ENCODE peak calls at places on chromosomes 11 and 22, in seven cellular contexts. One of them, this sample, is unnamed.

GRCh38 chr11:118060879-118061278 is 16.0 kb upstream of the TMPRSS4 start:
- ATAC-seq in HCT116: peak
- ATAC-seq in Panc1: no peak
- ATAC-seq in HepG2: no peak
- ATAC-seq in upper lobe of left lung: peak
- ATAC-seq in GM23338: no peak
- ATAC-seq in K562: peak
- ATAC-seq in this sample: no peak

GRCh38 chr11:61679893-61680621 is at the start of gene DAGLA:
- ATAC-seq in HepG2: peak
- ATAC-seq in Panc1: peak
- ATAC-seq in GM23338: peak
- ATAC-seq in K562: peak
- ATAC-seq in upper lobe of left lung: peak
- ATAC-seq in HCT116: peak
- ATAC-seq in this sample: peak

GRCh38 chr22:29751139-29751538 is 15.7 kb downstream of the ZMAT5 start:
- ATAC-seq in upper lobe of left lung: peak
- ATAC-seq in GM23338: no peak
- ATAC-seq in HepG2: no peak
- ATAC-seq in HCT116: no peak
- ATAC-seq in Panc1: no peak
- ATAC-seq in K562: peak
- ATAC-seq in this sample: no peak

GRCh38 chr11:110022548-110022947 is 70.6 kb upstream of the ZC3H12C start:
- ATAC-seq in upper lobe of left lung: no peak
- ATAC-seq in K562: no peak
- ATAC-seq in GM23338: no peak
- ATAC-seq in Panc1: no peak
- ATAC-seq in HepG2: no peak
- ATAC-seq in HCT116: no peak
- ATAC-seq in this sample: no peak

GRCh38 chr11:91295591-91295990 is 929.0 kb upstream of the FAT3 start:
- ATAC-seq in HepG2: no peak
- ATAC-seq in K562: no peak
- ATAC-seq in Panc1: no peak
- ATAC-seq in HCT116: no peak
- ATAC-seq in GM23338: no peak
- ATAC-seq in upper lobe of left lung: no peak
- ATAC-seq in this sample: no peak

GRCh38 chr11:1548221-1549070 is 23.6 kb downstream of the DUSP8 start:
- ATAC-seq in upper lobe of left lung: peak
- ATAC-seq in K562: peak
- ATAC-seq in Panc1: peak
- ATAC-seq in HCT116: peak
- ATAC-seq in GM23338: peak
- ATAC-seq in HepG2: no peak
- ATAC-seq in this sample: peak

GRCh38 chr11:114040706-114041211 is 18.8 kb upstream of the ZBTB16 start:
- ATAC-seq in K562: no peak
- ATAC-seq in GM23338: no peak
- ATAC-seq in HCT116: peak
- ATAC-seq in Panc1: peak
- ATAC-seq in upper lobe of left lung: no peak
- ATAC-seq in HepG2: no peak
- ATAC-seq in this sample: peak

GRCh38 chr11:116373545-116373944 is 399.2 kb downstream of the BUD13 start:
- ATAC-seq in K562: no peak
- ATAC-seq in Panc1: no peak
- ATAC-seq in HepG2: no peak
- ATAC-seq in HCT116: no peak
- ATAC-seq in GM23338: no peak
- ATAC-seq in upper lobe of left lung: no peak
- ATAC-seq in this sample: no peak

GRCh38 chr11:88036701-88037100 is 138.5 kb downstream of the RAB38 start:
- ATAC-seq in HepG2: no peak
- ATAC-seq in upper lobe of left lung: no peak
- ATAC-seq in Panc1: no peak
- ATAC-seq in K562: no peak
- ATAC-seq in GM23338: no peak
- ATAC-seq in HCT116: no peak
- ATAC-seq in this sample: no peak

GRCh38 chr11:117076941-117077659 is 21.1 kb downstream of the SIK3 start:
- ATAC-seq in GM23338: peak
- ATAC-seq in K562: no peak
- ATAC-seq in HCT116: no peak
- ATAC-seq in Panc1: no peak
- ATAC-seq in HepG2: peak
- ATAC-seq in upper lobe of left lung: no peak
- ATAC-seq in this sample: no peak

GRCh38 chr11:119432484-119433368 is 9.8 kb upstream of the THY1 start:
- ATAC-seq in Panc1: no peak
- ATAC-seq in K562: peak
- ATAC-seq in HepG2: no peak
- ATAC-seq in upper lobe of left lung: peak
- ATAC-seq in HCT116: peak
- ATAC-seq in GM23338: peak
- ATAC-seq in this sample: peak

GRCh38 chr11:74487875-74488274 is 5.6 kb downstream of the LIPT2 start:
- ATAC-seq in HepG2: peak
- ATAC-seq in Panc1: no peak
- ATAC-seq in upper lobe of left lung: no peak
- ATAC-seq in HCT116: peak
- ATAC-seq in K562: peak
- ATAC-seq in GM23338: peak
- ATAC-seq in this sample: no peak

GRCh38 chr11:32772731-32773130 is 21.7 kb downstream of the CCDC73 start:
- ATAC-seq in GM23338: no peak
- ATAC-seq in Panc1: no peak
- ATAC-seq in HepG2: no peak
- ATAC-seq in K562: no peak
- ATAC-seq in HCT116: no peak
- ATAC-seq in upper lobe of left lung: no peak
- ATAC-seq in this sample: no peak

GRCh38 chr11:115528217-115528616 is 24.0 kb upstream of the CADM1 start:
- ATAC-seq in upper lobe of left lung: no peak
- ATAC-seq in K562: no peak
- ATAC-seq in HepG2: no peak
- ATAC-seq in HCT116: no peak
- ATAC-seq in Panc1: no peak
- ATAC-seq in GM23338: peak
- ATAC-seq in this sample: no peak

GRCh38 chr11:86062719-86063118 is 6.2 kb downstream of the PICALM start:
- ATAC-seq in K562: peak
- ATAC-seq in HCT116: no peak
- ATAC-seq in Panc1: no peak
- ATAC-seq in upper lobe of left lung: peak
- ATAC-seq in GM23338: no peak
- ATAC-seq in HepG2: no peak
- ATAC-seq in this sample: peak

GRCh38 chr11:2317354-2318050 is 15.7 kb downstream of the TSPAN32 start:
- ATAC-seq in K562: no peak
- ATAC-seq in Panc1: no peak
- ATAC-seq in HCT116: no peak
- ATAC-seq in upper lobe of left lung: no peak
- ATAC-seq in HepG2: no peak
- ATAC-seq in GM23338: peak
- ATAC-seq in this sample: no peak

GRCh38 chr22:18976197-18976751 is 40.2 kb upstream of the PRODH start:
- ATAC-seq in upper lobe of left lung: no peak
- ATAC-seq in GM23338: no peak
- ATAC-seq in K562: peak
- ATAC-seq in Panc1: no peak
- ATAC-seq in HepG2: no peak
- ATAC-seq in HCT116: no peak
- ATAC-seq in this sample: no peak

GRCh38 chr11:7060828-7061227 is 28.0 kb upstream of the RBMXL2 start:
- ATAC-seq in HCT116: no peak
- ATAC-seq in Panc1: no peak
- ATAC-seq in HepG2: no peak
- ATAC-seq in GM23338: no peak
- ATAC-seq in K562: no peak
- ATAC-seq in upper lobe of left lung: peak
- ATAC-seq in this sample: no peak

GRCh38 chr11:8062781-8063257 is 18.2 kb upstream of the TUB start:
- ATAC-seq in K562: no peak
- ATAC-seq in HCT116: no peak
- ATAC-seq in upper lobe of left lung: no peak
- ATAC-seq in Panc1: no peak
- ATAC-seq in HepG2: no peak
- ATAC-seq in GM23338: no peak
- ATAC-seq in this sample: no peak

GRCh38 chr22:31284241-31284745 is 8.0 kb downstream of the PIK3IP1 start:
- ATAC-seq in Panc1: no peak
- ATAC-seq in upper lobe of left lung: no peak
- ATAC-seq in K562: peak
- ATAC-seq in HepG2: peak
- ATAC-seq in GM23338: peak
- ATAC-seq in HCT116: no peak
- ATAC-seq in this sample: no peak

GRCh38 chr11:108965602-108966001 is 300.7 kb downstream of the DDX10 start:
- ATAC-seq in upper lobe of left lung: peak
- ATAC-seq in HCT116: no peak
- ATAC-seq in HepG2: peak
- ATAC-seq in GM23338: no peak
- ATAC-seq in K562: peak
- ATAC-seq in Panc1: peak
- ATAC-seq in this sample: no peak

GRCh38 chr11:66337103-66337899 is 1.1 kb upstream of the RIN1 start:
- ATAC-seq in GM23338: no peak
- ATAC-seq in Panc1: no peak
- ATAC-seq in K562: no peak
- ATAC-seq in upper lobe of left lung: no peak
- ATAC-seq in HepG2: no peak
- ATAC-seq in HCT116: no peak
- ATAC-seq in this sample: peak

GRCh38 chr11:9210224-9210921 is 54.8 kb downstream of the DENND5A start:
- ATAC-seq in K562: no peak
- ATAC-seq in GM23338: no peak
- ATAC-seq in Panc1: no peak
- ATAC-seq in HCT116: peak
- ATAC-seq in HepG2: no peak
- ATAC-seq in upper lobe of left lung: no peak
- ATAC-seq in this sample: no peak

GRCh38 chr22:39994566-39995345 is at the start of gene FAM83F:
- ATAC-seq in GM23338: peak
- ATAC-seq in upper lobe of left lung: peak
- ATAC-seq in K562: no peak
- ATAC-seq in HepG2: no peak
- ATAC-seq in HCT116: peak
- ATAC-seq in Panc1: no peak
- ATAC-seq in this sample: peak

GRCh38 chr11:115774756-115775155 is 270.5 kb upstream of the CADM1 start:
- ATAC-seq in upper lobe of left lung: no peak
- ATAC-seq in Panc1: no peak
- ATAC-seq in K562: no peak
- ATAC-seq in HCT116: no peak
- ATAC-seq in HepG2: no peak
- ATAC-seq in GM23338: no peak
- ATAC-seq in this sample: no peak

GRCh38 chr11:17224727-17225126 is 16.9 kb upstream of the PIK3C2A start:
- ATAC-seq in upper lobe of left lung: no peak
- ATAC-seq in HCT116: no peak
- ATAC-seq in Panc1: no peak
- ATAC-seq in GM23338: no peak
- ATAC-seq in HepG2: no peak
- ATAC-seq in K562: no peak
- ATAC-seq in this sample: no peak

GRCh38 chr11:102806296-102806695 is 8.3 kb upstream of the MMP1 start:
- ATAC-seq in upper lobe of left lung: no peak
- ATAC-seq in GM23338: no peak
- ATAC-seq in HCT116: no peak
- ATAC-seq in HepG2: no peak
- ATAC-seq in K562: no peak
- ATAC-seq in Panc1: no peak
- ATAC-seq in this sample: no peak

GRCh38 chr22:25165785-25166184 is 33.9 kb upstream of the CRYBB3 start:
- ATAC-seq in HepG2: no peak
- ATAC-seq in K562: no peak
- ATAC-seq in Panc1: no peak
- ATAC-seq in GM23338: peak
- ATAC-seq in upper lobe of left lung: no peak
- ATAC-seq in HCT116: no peak
- ATAC-seq in this sample: no peak

GRCh38 chr11:62912268-62912667 is 8.9 kb downstream of the CHRM1 start:
- ATAC-seq in upper lobe of left lung: no peak
- ATAC-seq in Panc1: no peak
- ATAC-seq in K562: no peak
- ATAC-seq in GM23338: no peak
- ATAC-seq in HCT116: no peak
- ATAC-seq in HepG2: no peak
- ATAC-seq in this sample: no peak

GRCh38 chr11:79609511-79609910 is 168.7 kb upstream of the TENM4 start:
- ATAC-seq in HepG2: no peak
- ATAC-seq in upper lobe of left lung: no peak
- ATAC-seq in K562: no peak
- ATAC-seq in GM23338: no peak
- ATAC-seq in Panc1: no peak
- ATAC-seq in HCT116: no peak
- ATAC-seq in this sample: no peak
- H3K27ac ChIP-seq in HepG2: no peak
- H3K27ac ChIP-seq in upper lobe of left lung: no peak
- H3K27ac ChIP-seq in K562: no peak
- H3K27ac ChIP-seq in GM23338: no peak
- H3K27ac ChIP-seq in Panc1: no peak
- H3K27ac ChIP-seq in HCT116: no peak
- H3K27ac ChIP-seq in this sample: no peak

GRCh38 chr11:76236092-76237026 is 30.1 kb upstream of the WNT11 start:
- ATAC-seq in GM23338: peak
- ATAC-seq in Panc1: peak
- ATAC-seq in HCT116: peak
- ATAC-seq in HepG2: peak
- ATAC-seq in K562: peak
- ATAC-seq in upper lobe of left lung: peak
- ATAC-seq in this sample: peak
- TF ChIP-seq POLR2AphosphoS5 in GM23338: peak
- TF ChIP-seq POLR2AphosphoS5 in Panc1: no peak
- TF ChIP-seq POLR2AphosphoS5 in HCT116: no peak
- TF ChIP-seq POLR2AphosphoS5 in HepG2: no peak
- TF ChIP-seq POLR2AphosphoS5 in K562: no peak
- TF ChIP-seq POLR2AphosphoS5 in upper lobe of left lung: no peak
- TF ChIP-seq POLR2AphosphoS5 in this sample: no peak

DNA sequence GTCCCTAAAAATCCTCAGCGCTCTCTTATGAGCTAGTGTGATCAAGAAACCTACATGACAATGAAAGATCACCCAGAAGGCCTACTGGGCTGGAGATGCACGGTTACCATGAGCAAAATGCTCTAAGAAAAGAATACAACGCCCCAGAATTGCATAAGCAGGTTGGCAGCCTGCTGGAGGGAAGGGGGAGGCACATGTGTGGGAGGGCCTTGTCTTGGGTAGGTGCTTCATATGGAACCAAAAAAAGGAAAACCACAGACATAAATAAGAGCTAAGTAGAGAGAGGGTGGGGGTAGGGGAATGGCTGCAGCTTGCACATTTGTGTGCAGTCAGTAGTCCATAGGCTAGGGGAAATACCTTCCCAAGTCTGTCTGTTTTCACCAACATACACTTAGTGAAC is 2.8 kb downstream of the SIAE start:
- ATAC-seq in upper lobe of left lung: no peak
- ATAC-seq in K562: no peak
- ATAC-seq in HepG2: no peak
- ATAC-seq in Panc1: no peak
- ATAC-seq in HCT116: no peak
- ATAC-seq in GM23338: no peak
- ATAC-seq in this sample: no peak
- H3K27ac ChIP-seq in upper lobe of left lung: no peak
- H3K27ac ChIP-seq in K562: no peak
- H3K27ac ChIP-seq in HepG2: no peak
- H3K27ac ChIP-seq in Panc1: no peak
- H3K27ac ChIP-seq in HCT116: no peak
- H3K27ac ChIP-seq in GM23338: no peak
- H3K27ac ChIP-seq in this sample: no peak

GRCh38 chr11:33802414-33802950 is 28.2 kb upstream of the FBXO3 start:
- ATAC-seq in GM23338: peak
- ATAC-seq in HCT116: peak
- ATAC-seq in K562: peak
- ATAC-seq in HepG2: peak
- ATAC-seq in upper lobe of left lung: peak
- ATAC-seq in Panc1: peak
- ATAC-seq in this sample: peak
- TF ChIP-seq POLR2AphosphoS5 in GM23338: peak
- TF ChIP-seq POLR2AphosphoS5 in HCT116: peak
- TF ChIP-seq POLR2AphosphoS5 in K562: no peak
- TF ChIP-seq POLR2AphosphoS5 in HepG2: no peak
- TF ChIP-seq POLR2AphosphoS5 in upper lobe of left lung: no peak
- TF ChIP-seq POLR2AphosphoS5 in Panc1: no peak
- TF ChIP-seq POLR2AphosphoS5 in this sample: no peak